ENCODE peak calls at places on chromosomes 1 and 21, in four cellular contexts. L, W, S and Z are unnamed samples. For H3K36me3, the result is how much of the 10 kb centered on the place peaks cover.

GRCh38 chr1:182330303-182330702 is 61.3 kb downstream of the GLUL start:
- DNase-seq in L (peak), W (peak), S (no peak), Z (no peak)

GRCh38 chr1:227763246-227764018 is 28.2 kb downstream of the SNAP47 start:
- DNase-seq in L (no peak), W (no peak), S (no peak), Z (no peak)

GRCh38 chr1:193471981-193472380 is 285.6 kb upstream of the B3GALT2 start:
- DNase-seq in L (no peak), W (no peak), S (no peak), Z (no peak)

GRCh38 chr1:52306227-52307006 is 59.6 kb downstream of the CC2D1B start:
- DNase-seq in L (no peak), W (no peak), S (no peak), Z (peak)

GRCh38 chr21:31173881-31174555 is 135.7 kb upstream of the KRTAP19-8 start:
- DNase-seq in L (no peak), W (peak), S (no peak), Z (no peak)

GRCh38 chr1:85697895-85698294 is 10.3 kb downstream of the ZNHIT6 start:
- DNase-seq in L (no peak), W (no peak), S (no peak), Z (no peak)

GRCh38 chr21:46099476-46099875 is 1.6 kb downstream of the COL6A2 start:
- DNase-seq in L (peak), W (peak), S (no peak), Z (no peak)

GRCh38 chr1:111204923-111205723 is 4.7 kb upstream of the DENND2D start:
- DNase-seq in L (no peak), W (no peak), S (no peak), Z (no peak)

GRCh38 chr1:112359961-112360767 is 35.9 kb upstream of the CTTNBP2NL start:
- DNase-seq in L (peak), W (peak), S (no peak), Z (peak)

GRCh38 chr1:8871965-8872399 is 6.5 kb downstream of the ENO1 start:
- DNase-seq in L (no peak), W (no peak), S (no peak), Z (no peak)
- H3K36me3 ChIP-seq in L (under half), W (half or more), S (half or more), Z (under half)

GRCh38 chr1:108646265-108646660 is 14.6 kb downstream of the HENMT1 start:
- DNase-seq in L (no peak), W (no peak), S (no peak), Z (no peak)

GRCh38 chr1:108644984-108645383 is 15.9 kb downstream of the HENMT1 start:
- DNase-seq in L (no peak), W (peak), S (no peak), Z (no peak)

GRCh38 chr1:108643492-108644333 is 17.2 kb downstream of the HENMT1 start:
- DNase-seq in L (no peak), W (peak), S (peak), Z (peak)

GRCh38 chr1:108646661-108647269 is 14.1 kb downstream of the HENMT1 start:
- DNase-seq in L (no peak), W (peak), S (no peak), Z (peak)

DNA sequence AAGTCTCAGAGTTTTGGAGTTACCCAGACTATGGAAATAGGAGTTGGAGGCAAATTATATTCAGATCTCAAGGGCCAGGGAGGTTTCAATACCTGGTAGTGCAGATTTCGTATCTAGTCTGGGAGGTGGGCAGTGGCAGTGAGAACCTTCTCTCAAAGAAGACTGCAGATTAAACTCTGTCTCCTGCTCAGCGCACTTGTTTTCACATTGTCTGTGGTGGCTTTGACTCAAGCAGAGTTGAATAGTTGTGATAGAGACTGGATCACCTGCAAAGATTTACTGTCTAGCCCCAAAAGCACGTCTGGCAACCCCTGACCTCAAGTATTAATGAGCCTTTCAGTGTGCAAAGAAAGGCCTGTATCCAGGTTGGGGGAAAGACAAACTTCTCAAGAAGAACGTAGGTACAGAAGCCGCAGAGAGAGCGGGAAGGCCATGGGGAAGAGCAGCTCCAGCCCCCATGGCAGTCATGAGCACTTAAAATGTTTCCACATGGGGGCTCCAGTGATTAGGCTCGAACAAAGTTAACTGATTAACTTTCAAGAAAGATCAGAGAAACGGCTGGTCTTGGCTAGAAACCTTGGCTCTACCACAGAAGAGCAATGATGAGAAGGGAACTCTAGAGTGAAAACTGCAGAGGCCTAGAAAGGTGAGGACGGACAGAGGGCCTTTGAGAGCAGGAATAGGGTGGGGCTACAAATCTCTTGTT is 15.3 kb downstream of the HENMT1 start:
- DNase-seq in L (no peak), W (no peak), S (no peak), Z (no peak)
- TF ChIP-seq CTCF in L (no peak), W (no peak), S (no peak), Z (no peak)

DNA sequence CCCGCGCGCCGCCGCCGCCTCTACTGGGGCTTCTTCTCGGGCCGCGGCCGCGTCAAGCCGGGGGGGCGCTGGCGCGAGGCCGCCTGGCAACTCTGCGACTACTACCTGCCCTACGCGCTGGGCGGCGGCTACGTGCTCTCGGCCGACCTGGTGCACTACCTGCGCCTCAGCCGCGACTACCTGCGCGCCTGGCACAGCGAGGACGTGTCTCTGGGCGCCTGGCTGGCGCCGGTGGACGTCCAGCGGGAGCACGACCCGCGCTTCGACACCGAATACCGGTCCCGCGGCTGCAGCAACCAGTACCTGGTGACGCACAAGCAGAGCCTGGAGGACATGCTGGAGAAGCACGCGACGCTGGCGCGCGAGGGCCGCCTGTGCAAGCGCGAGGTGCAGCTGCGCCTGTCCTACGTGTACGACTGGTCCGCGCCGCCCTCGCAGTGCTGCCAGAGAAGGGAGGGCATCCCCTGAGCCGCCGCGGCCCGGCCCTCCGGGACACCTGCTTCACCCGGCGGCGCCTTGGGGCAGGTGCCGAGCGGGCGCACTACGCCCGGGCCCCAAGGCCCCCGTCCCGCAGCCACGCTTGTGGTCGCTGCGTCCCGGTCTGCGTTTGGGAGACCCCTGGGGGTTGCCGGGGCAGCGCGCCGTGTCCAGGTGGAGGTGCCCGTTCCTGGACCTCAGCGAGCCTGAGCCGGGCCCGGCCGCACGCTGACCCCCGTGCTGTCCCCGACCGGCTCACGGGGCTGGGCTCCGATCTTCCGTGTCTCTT is 947 bp downstream of the B3GALT6 start:
- DNase-seq in L (peak), W (no peak), S (no peak), Z (no peak)
- H3K4me3 ChIP-seq in L (no peak), W (peak), S (peak), Z (no peak)

GRCh38 chr21:28963831-28964230 is 28.8 kb downstream of the LTN1 start:
- DNase-seq in L (no peak), W (no peak), S (no peak), Z (no peak)

GRCh38 chr21:28959367-28960099 is 33.1 kb downstream of the LTN1 start:
- DNase-seq in L (no peak), W (no peak), S (no peak), Z (peak)

GRCh38 chr21:28960245-28960644 is 32.4 kb downstream of the LTN1 start:
- DNase-seq in L (no peak), W (no peak), S (no peak), Z (no peak)

GRCh38 chr21:28961927-28962326 is 30.8 kb downstream of the LTN1 start:
- DNase-seq in L (no peak), W (no peak), S (no peak), Z (no peak)

GRCh38 chr21:28962465-28962864 is 30.2 kb downstream of the LTN1 start:
- DNase-seq in L (no peak), W (no peak), S (no peak), Z (no peak)
- H3K36me3 ChIP-seq in L (under half), W (half or more), S (under half), Z (under half)

DNA sequence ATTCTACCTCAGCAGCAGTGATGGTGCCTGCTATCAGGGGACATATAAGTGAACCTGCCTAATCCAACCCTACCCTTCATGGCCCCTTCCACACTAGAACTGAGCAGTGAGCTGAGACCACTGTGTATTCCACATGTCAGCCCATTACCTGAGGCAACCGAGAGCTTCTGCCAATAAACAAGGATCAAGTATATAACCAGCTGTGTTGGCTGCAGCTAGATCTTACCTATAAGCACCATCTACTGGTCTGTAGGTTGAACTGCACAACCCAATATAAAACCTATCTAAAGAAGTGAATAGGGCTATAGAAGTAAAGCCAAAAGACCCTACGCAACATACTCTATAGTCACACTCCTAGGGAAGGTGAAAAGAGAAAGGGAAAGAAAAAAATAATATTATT is 376.9 kb downstream of the HHIPL2 start:
- DNase-seq in L (no peak), W (no peak), S (peak), Z (peak)
- TF ChIP-seq CTCF in L (peak), W (peak), S (peak), Z (peak)

GRCh38 chr21:38984568-38984967 is 178.8 kb downstream of the ETS2 start:
- DNase-seq in L (no peak), W (no peak), S (no peak), Z (no peak)

GRCh38 chr21:38984982-38985422 is 179.3 kb downstream of the ETS2 start:
- DNase-seq in L (peak), W (no peak), S (no peak), Z (no peak)

GRCh38 chr21:38986460-38987395 is 181.0 kb downstream of the ETS2 start:
- DNase-seq in L (no peak), W (no peak), S (no peak), Z (no peak)

GRCh38 chr21:38987551-38988210 is 182.0 kb downstream of the ETS2 start:
- DNase-seq in L (no peak), W (no peak), S (no peak), Z (no peak)

GRCh38 chr21:38985423-38986378 is 180.0 kb downstream of the ETS2 start:
- DNase-seq in L (peak), W (peak), S (no peak), Z (no peak)
- H3K4me3 ChIP-seq in L (no peak), W (no peak), S (no peak), Z (no peak)